ENCODE peak calls at places on chromosomes 1 and 21, in six cellular contexts. E is HCT116; A is astrocyte; P is right cardiac atrium; M is activated naive CD4-positive, alpha-beta T cell treated with anti-CD3 and anti-CD28 coated beads, Interleukin-2, amount 10 ng/mL, durations not matched to agents 7 days and 5 days; T is dorsolateral prefrontal cortex. I is an unnamed sample.

GRCh38 chr21:42056996-42057689 is 14.0 kb upstream of the UMODL1 start:
- DNase-seq in T (peak), A (peak), M (no peak), E (no peak), P (peak), I (no peak)

GRCh38 chr21:15059397-15059796 is 5.4 kb downstream of the NRIP1 start:
- DNase-seq in E (no peak), P (no peak), A (no peak), M (no peak), T (no peak), I (no peak)

GRCh38 chr1:2215909-2216766 is 12.0 kb upstream of the SKI start:
- DNase-seq in T (no peak), A (no peak), E (no peak), P (no peak), M (no peak), I (no peak)

GRCh38 chr1:158149175-158149574 is 31.5 kb upstream of the CD1D start:
- DNase-seq in A (no peak), E (no peak), P (peak), T (no peak), M (no peak), I (no peak)

GRCh38 chr1:231896806-231897205 is 270.2 kb downstream of the DISC1 start:
- DNase-seq in P (no peak), M (no peak), T (no peak), A (no peak), E (no peak), I (no peak)

GRCh38 chr1:26350701-26351590 is 3.0 kb downstream of the CRYBG2 start:
- DNase-seq in E (peak), A (no peak), T (no peak), P (no peak), M (no peak), I (no peak)

GRCh38 chr1:9228589-9228988 is 6.0 kb upstream of the H6PD start:
- DNase-seq in E (no peak), P (no peak), A (no peak), T (no peak), M (no peak), I (no peak)

GRCh38 chr1:182690886-182691443 is 6.6 kb upstream of the RGS8 start:
- DNase-seq in A (no peak), P (no peak), E (no peak), M (no peak), T (no peak), I (no peak)

GRCh38 chr21:33801424-33802405 is 113.9 kb downstream of the ATP5PO start:
- DNase-seq in T (no peak), M (no peak), P (no peak), A (peak), E (peak), I (peak)

GRCh38 chr1:22500476-22500875 is 48.8 kb downstream of the ZBTB40 start:
- DNase-seq in P (peak), M (no peak), A (peak), T (no peak), E (peak), I (no peak)

GRCh38 chr1:215710340-215710971 is 143.4 kb downstream of the KCTD3 start:
- DNase-seq in T (no peak), P (no peak), M (no peak), A (peak), E (peak), I (peak)

GRCh38 chr1:27137022-27137542 is 17.8 kb downstream of the SLC9A1 start:
- DNase-seq in E (no peak), M (peak), P (peak), T (peak), A (no peak), I (peak)

GRCh38 chr1:1770102-1770501 is 8.2 kb downstream of the NADK start:
- DNase-seq in M (no peak), P (no peak), A (no peak), E (no peak), T (no peak), I (no peak)

GRCh38 chr1:219150913-219151312 is 22.8 kb upstream of the LYPLAL1 start:
- DNase-seq in P (no peak), T (no peak), M (no peak), A (no peak), E (no peak), I (no peak)

GRCh38 chr1:62529227-62529626 is 68.1 kb upstream of the ANGPTL3 start:
- DNase-seq in P (no peak), M (no peak), T (no peak), E (no peak), A (no peak), I (no peak)

GRCh38 chr1:31760901-31761470 is 3.2 kb downstream of the ADGRB2 start:
- DNase-seq in E (no peak), M (peak), T (no peak), A (peak), P (peak), I (peak)

GRCh38 chr1:2985121-2985561 is 36.1 kb upstream of the ACTRT2 start:
- DNase-seq in P (no peak), M (peak), A (no peak), E (no peak), T (peak), I (no peak)

GRCh38 chr21:32886339-32886738 is 114.8 kb upstream of the PAXBP1 start:
- DNase-seq in A (no peak), T (no peak), E (no peak), M (peak), P (no peak), I (peak)

GRCh38 chr1:180155202-180155682 is 573 bp downstream of the QSOX1 start:
- DNase-seq in M (no peak), T (no peak), A (no peak), E (no peak), P (peak), I (no peak)

GRCh38 chr1:86703696-86704455 is 500 bp upstream of the SH3GLB1 start:
- DNase-seq in M (no peak), E (no peak), P (no peak), T (peak), A (peak), I (no peak)

GRCh38 chr1:10189659-10190058 is 20.7 kb upstream of the KIF1B start:
- DNase-seq in E (no peak), P (no peak), T (no peak), A (no peak), M (peak), I (no peak)

GRCh38 chr1:52159033-52159789 is 17.3 kb downstream of the ZFYVE9 start:
- DNase-seq in A (peak), T (no peak), M (no peak), E (no peak), P (no peak), I (no peak)

GRCh38 chr1:10387611-10388386 is 11.1 kb upstream of the PGD start:
- DNase-seq in T (no peak), M (no peak), P (peak), E (no peak), A (peak), I (peak)

GRCh38 chr1:233675893-233676292 is 62.0 kb downstream of the KCNK1 start:
- DNase-seq in T (no peak), A (no peak), E (no peak), M (no peak), P (no peak), I (no peak)

GRCh38 chr21:44051462-44051941 is 39.4 kb downstream of the TRAPPC10 start:
- DNase-seq in T (peak), M (no peak), P (peak), E (no peak), A (peak), I (no peak)

GRCh38 chr1:213414346-213414745 is 363.3 kb downstream of the RPS6KC1 start:
- DNase-seq in M (no peak), E (no peak), T (no peak), P (no peak), A (no peak), I (no peak)

GRCh38 chr1:91601554-91602322 is 101.1 kb downstream of the CDC7 start:
- DNase-seq in M (no peak), T (no peak), E (no peak), A (no peak), P (peak), I (no peak)

GRCh38 chr1:164560076-164560475 is 1.1 kb downstream of the PBX1 start:
- DNase-seq in E (no peak), T (no peak), P (no peak), M (no peak), A (peak), I (no peak)

GRCh38 chr1:246367046-246367445 is 140.0 kb downstream of the SMYD3 start:
- DNase-seq in T (no peak), E (no peak), A (no peak), M (no peak), P (no peak), I (no peak)

GRCh38 chr1:170537798-170538503 is 6.0 kb downstream of the GORAB start:
- DNase-seq in T (no peak), P (no peak), M (no peak), E (no peak), A (peak), I (no peak)

GRCh38 chr1:156502396-156502748 is 1.8 kb upstream of the MEF2D start:
- DNase-seq in P (no peak), T (no peak), A (no peak), M (no peak), E (no peak), I (no peak)

GRCh38 chr1:9455487-9456237 is 83.6 kb upstream of the SLC25A33 start:
- DNase-seq in M (peak), P (peak), E (peak), T (peak), A (peak), I (peak)

GRCh38 chr1:114122891-114123621 is 30.6 kb downstream of the SYT6 start:
- DNase-seq in E (no peak), P (no peak), A (peak), M (no peak), T (no peak), I (no peak)

GRCh38 chr1:234724517-234725176 is 114.7 kb upstream of the IRF2BP2 start:
- DNase-seq in M (peak), T (peak), E (peak), P (peak), A (no peak), I (no peak)

GRCh38 chr1:25784575-25785051 is 15.4 kb upstream of the SELENON start:
- DNase-seq in P (peak), T (no peak), M (no peak), E (no peak), A (no peak), I (no peak)

GRCh38 chr1:49995734-49996133 is 28.0 kb downstream of the AGBL4 start:
- DNase-seq in A (no peak), P (no peak), T (no peak), E (no peak), M (no peak), I (no peak)

GRCh38 chr1:40476924-40477679 is at the start of gene ZFP69:
- DNase-seq in A (peak), E (no peak), P (peak), M (peak), T (peak), I (peak)

GRCh38 chr1:78155121-78155520 is 109.4 kb downstream of the GIPC2 start:
- DNase-seq in P (no peak), T (no peak), M (no peak), E (no peak), A (no peak), I (no peak)

GRCh38 chr1:67639336-67639735 is 45.7 kb upstream of the GADD45A start:
- DNase-seq in P (peak), E (no peak), A (no peak), T (no peak), M (no peak), I (no peak)

GRCh38 chr1:229984310-229984991 is 82.6 kb upstream of the GALNT2 start:
- DNase-seq in M (no peak), E (no peak), A (no peak), P (no peak), T (no peak), I (no peak)

I was measured in DND-41.